ENCODE peak calls at places on chromosomes 11 and 22, in five cellular contexts. A is stimulated activated naive CD4-positive, alpha-beta T cell; E is progenitor cell of endocrine pancreas; S is ELR; V is WTC11. C is an unnamed sample.

GRCh38 chr11:27721505-27722116 is 21.4 kb upstream of the BDNF start:
- DNase-seq in A (no peak), E (no peak), S (no peak), V (no peak), C (peak; percentile 2)

GRCh38 chr11:9716275-9717039 is 52.6 kb downstream of the SWAP70 start:
- DNase-seq in A (no peak), E (no peak), S (peak; percentile 76), V (no peak), C (no peak)

GRCh38 chr22:23698673-23699235 is 7.9 kb downstream of the RGL4 start:
- DNase-seq in A (no peak), E (no peak), S (no peak), V (no peak), C (no peak)

GRCh38 chr11:1461806-1462455 is 24.6 kb downstream of the MOB2 start:
- DNase-seq in A (no peak), E (no peak), S (no peak), V (no peak), C (no peak)

GRCh38 chr11:72703281-72704008 is 29.2 kb upstream of the PDE2A start:
- DNase-seq in A (no peak), E (no peak), S (no peak), V (no peak), C (no peak)

GRCh38 chr11:1532606-1533341 is 39.3 kb downstream of the DUSP8 start:
- DNase-seq in A (no peak), E (no peak), S (peak; percentile 80), V (no peak), C (no peak)

GRCh38 chr22:20000246-20001081 is 16.2 kb downstream of the ARVCF start:
- DNase-seq in A (no peak), E (no peak), S (no peak), V (no peak), C (no peak)

GRCh38 chr11:86676533-86677154 is 4.2 kb upstream of the ME3 start:
- DNase-seq in A (no peak), E (no peak), S (peak; percentile 45), V (peak; percentile 71), C (peak; percentile 90)

GRCh38 chr11:130671801-130672700 is 223.6 kb downstream of the ADAMTS15 start:
- DNase-seq in A (no peak), E (no peak), S (peak; percentile 32), V (peak; percentile 23), C (peak; percentile 69)

GRCh38 chr11:65498977-65499712 is at the start of gene MALAT1:
- DNase-seq in A (peak; percentile 94), E (peak; percentile 93), S (peak; percentile 97), V (peak; percentile 91), C (peak; percentile 96)

GRCh38 chr11:61353109-61354067 is 8.3 kb downstream of the CYB561A3 start:
- DNase-seq in A (no peak), E (no peak), S (no peak), V (no peak), C (no peak)

GRCh38 chr11:71999813-72000590 is 1.3 kb downstream of the IL18BP start:
- DNase-seq in A (no peak), E (no peak), S (no peak), V (no peak), C (no peak)

GRCh38 chr11:108985611-108986279 is 320.9 kb downstream of the DDX10 start:
- DNase-seq in A (no peak), E (no peak), S (peak; percentile 77), V (no peak), C (no peak)

GRCh38 chr11:118156531-118157185 is 4.0 kb upstream of the SCN4B start:
- DNase-seq in A (peak; percentile 27), E (no peak), S (peak; percentile 16), V (no peak), C (no peak)

GRCh38 chr11:116193321-116194114 is 579.3 kb downstream of the BUD13 start:
- DNase-seq in A (no peak), E (peak; percentile 61), S (peak; percentile 11), V (peak; percentile 74), C (peak; percentile 89)

GRCh38 chr22:20233351-20234313 is 34.5 kb downstream of the RTN4R start:
- DNase-seq in A (no peak), E (no peak), S (no peak), V (no peak), C (no peak)

GRCh38 chr11:103953797-103954495 is 82.5 kb upstream of the DDI1 start:
- DNase-seq in A (no peak), E (no peak), S (no peak), V (no peak), C (no peak)

GRCh38 chr11:69151811-69152210 is 3.9 kb upstream of the SMIM38 start:
- DNase-seq in A (no peak), E (no peak), S (no peak), V (no peak), C (peak; percentile 49)

GRCh38 chr11:109704432-109704831 is 282.4 kb downstream of the C11orf87 start:
- DNase-seq in A (no peak), E (no peak), S (no peak), V (no peak), C (no peak)

GRCh38 chr11:92163879-92164278 is 60.7 kb upstream of the FAT3 start:
- DNase-seq in A (no peak), E (no peak), S (no peak), V (no peak), C (no peak)

GRCh38 chr22:24502540-24502939 is 7.4 kb downstream of the UPB1 start:
- DNase-seq in A (no peak), E (no peak), S (no peak), V (no peak), C (no peak)